ENCODE peak calls at places on chromosomes 6 and 20, in five cellular contexts. Q is GM04504, F is NCI-H1694 treated with DMSO at 0.1 percent for 48 hours, A is kidney, U is kidney glomerular epithelial cell. K is an unnamed sample.

GRCh38 chr6:100258752-100259151 is 206.0 kb downstream of the SIM1 start:
- DNase-seq in Q (no peak), F (no peak), A (no peak), U (no peak), K (no peak)

GRCh38 chr20:21505161-21505809 is 8.6 kb downstream of the NKX2-2 start:
- DNase-seq in Q (no peak), F (peak; percentile 10), A (peak; percentile 87), U (peak; percentile 21), K (no peak)

GRCh38 chr6:40353967-40354452 is 233.2 kb downstream of the LRFN2 start:
- DNase-seq in Q (no peak), F (no peak), A (no peak), U (no peak), K (no peak)

GRCh38 chr6:50850223-50850751 is 31.6 kb downstream of the TFAP2B start:
- DNase-seq in Q (peak; percentile 5), F (no peak), A (peak; percentile 88), U (no peak), K (no peak)

GRCh38 chr20:13322621-13323020 is 101.5 kb downstream of the ISM1 start:
- DNase-seq in Q (no peak), F (no peak), A (no peak), U (no peak), K (no peak)

GRCh38 chr20:47196091-47197081 is 160.1 kb downstream of the ZMYND8 start:
- DNase-seq in Q (no peak), F (peak; percentile 19), A (peak; percentile 86), U (peak; percentile 36), K (no peak)

GRCh38 chr6:99933129-99933528 is 60.9 kb downstream of the MCHR2 start:
- DNase-seq in Q (peak; percentile 37), F (no peak), A (no peak), U (no peak), K (peak; percentile 48)

GRCh38 chr20:60088236-60088635 is 130.0 kb downstream of the CDH26 start:
- DNase-seq in Q (no peak), F (no peak), A (no peak), U (no peak), K (no peak)

GRCh38 chr6:91523511-91523910 is 936.6 kb upstream of the MAP3K7 start:
- DNase-seq in Q (no peak), F (no peak), A (no peak), U (no peak), K (no peak)

GRCh38 chr20:571754-572331 is 28.3 kb upstream of the CSNK2A1 start:
- DNase-seq in Q (no peak), F (peak; percentile 15), A (peak; percentile 94), U (no peak), K (no peak)

GRCh38 chr6:155419161-155419560 is 36.5 kb downstream of the NOX3 start:
- DNase-seq in Q (peak; percentile 20), F (no peak), A (no peak), U (no peak), K (peak; percentile 17)

GRCh38 chr6:3026811-3027626 is 27.3 kb downstream of the NQO2 start:
- DNase-seq in Q (no peak), F (no peak), A (no peak), U (no peak), K (no peak)

GRCh38 chr20:32945710-32946221 is 58.5 kb downstream of the SUN5 start:
- DNase-seq in Q (no peak), F (no peak), A (no peak), U (peak; percentile 25), K (peak; percentile 5)

GRCh38 chr20:17571967-17572638 is 2.2 kb downstream of the DSTN start:
- DNase-seq in Q (no peak), F (no peak), A (no peak), U (peak; percentile 29), K (no peak)

GRCh38 chr6:148464319-148465010 is 121.8 kb downstream of the SASH1 start:
- DNase-seq in Q (peak; percentile 53), F (peak; percentile 47), A (no peak), U (peak; percentile 78), K (peak; percentile 59)

GRCh38 chr6:149037026-149037734 is 280.3 kb upstream of the TAB2 start:
- DNase-seq in Q (peak; percentile 43), F (no peak), A (no peak), U (no peak), K (no peak)

GRCh38 chr6:167044696-167045095 is 45.5 kb downstream of the CEP43 start:
- DNase-seq in Q (no peak), F (no peak), A (no peak), U (no peak), K (peak; percentile 42)

GRCh38 chr6:152863618-152864326 is 113.2 kb downstream of the VIP start:
- DNase-seq in Q (peak; percentile 32), F (peak; percentile 40), A (no peak), U (peak; percentile 66), K (peak; percentile 44)

GRCh38 chr20:57802877-57803717 is 93.3 kb upstream of the PMEPA1 start:
- DNase-seq in Q (no peak), F (no peak), A (no peak), U (no peak), K (no peak)

GRCh38 chr6:110116258-110116657 is 63.2 kb downstream of the WASF1 start:
- DNase-seq in Q (no peak), F (no peak), A (no peak), U (no peak), K (no peak)

K was measured in AG09309.